ENCODE peak calls at places on chromosomes 11 and 22, in seven cellular contexts. H is heart right ventricle; G is CD8-positive, alpha-beta T cell; U is nephron progenitor cell; B is foreskin fibroblast; A is mammary epithelial cell; K is AG10803. Q is an unnamed sample.

GRCh38 chr22:45329536-45329936 is 19.8 kb downstream of the FAM118A start:
- DNase-seq in H (peak), G (no peak), U (no peak), B (peak), A (no peak), K (peak), Q (no peak)

GRCh38 chr11:102320679-102321078 is 3.4 kb downstream of the BIRC3 start:
- DNase-seq in H (no peak), G (no peak), U (no peak), B (no peak), A (no peak), K (no peak), Q (no peak)

GRCh38 chr11:3219281-3219892 is 774 bp upstream of the MRGPRG start:
- DNase-seq in H (no peak), G (no peak), U (no peak), B (no peak), A (no peak), K (no peak), Q (no peak)

GRCh38 chr22:45317551-45318167 is 7.9 kb downstream of the FAM118A start:
- DNase-seq in H (peak), G (peak), U (no peak), B (peak), A (peak), K (peak), Q (no peak)

GRCh38 chr22:20569059-20570058 is 61.9 kb downstream of the MED15 start:
- DNase-seq in H (peak), G (peak), U (no peak), B (peak), A (peak), K (peak), Q (peak)

GRCh38 chr22:48678171-48679135 is 1149.2 kb downstream of the BRD1 start:
- DNase-seq in H (no peak), G (no peak), U (no peak), B (no peak), A (no peak), K (no peak), Q (peak)

GRCh38 chr11:86606849-86607481 is 65.5 kb downstream of the ME3 start:
- DNase-seq in H (no peak), G (no peak), U (no peak), B (no peak), A (no peak), K (peak), Q (no peak)

GRCh38 chr11:116240661-116241060 is 532.1 kb downstream of the BUD13 start:
- DNase-seq in H (peak), G (no peak), U (no peak), B (peak), A (no peak), K (no peak), Q (no peak)

GRCh38 chr22:24181088-24181995 is at the start of gene SUSD2:
- DNase-seq in H (no peak), G (no peak), U (peak), B (peak), A (no peak), K (no peak), Q (peak)

GRCh38 chr11:123357353-123357989 is 72.6 kb upstream of the GRAMD1B start:
- DNase-seq in H (no peak), G (no peak), U (no peak), B (no peak), A (no peak), K (no peak), Q (no peak)

GRCh38 chr11:12842933-12843636 is 166.0 kb upstream of the RASSF10 start:
- DNase-seq in H (no peak), G (no peak), U (peak), B (peak), A (peak), K (peak), Q (no peak)

GRCh38 chr11:105713696-105714095 is 103.8 kb downstream of the GRIA4 start:
- DNase-seq in H (no peak), G (no peak), U (no peak), B (no peak), A (no peak), K (no peak), Q (no peak)

GRCh38 chr11:10303558-10304363 is 1.1 kb upstream of the ADM start:
- DNase-seq in H (no peak), G (no peak), U (peak), B (peak), A (peak), K (peak), Q (no peak)

GRCh38 chr11:111021131-111021530 is 224.4 kb upstream of the POU2AF2 start:
- DNase-seq in H (no peak), G (no peak), U (no peak), B (no peak), A (no peak), K (no peak), Q (no peak)

GRCh38 chr22:26648761-26649363 is 8.5 kb upstream of the MIAT start:
- DNase-seq in H (no peak), G (no peak), U (no peak), B (peak), A (peak), K (peak), Q (no peak)

GRCh38 chr22:16608931-16609330 is 16.3 kb upstream of the CCT8L2 start:
- DNase-seq in H (no peak), G (no peak), U (no peak), B (peak), A (no peak), K (no peak), Q (no peak)
- TF ChIP-seq CTCF in H (no peak), G (no peak), U (no peak), B (no peak), A (no peak), K (no peak), Q (no peak)

GRCh38 chr11:131546218-131546895 is 175.9 kb downstream of the NTM start:
- DNase-seq in H (no peak), G (no peak), U (no peak), B (no peak), A (no peak), K (no peak), Q (no peak)

GRCh38 chr11:131549099-131549498 is 178.7 kb downstream of the NTM start:
- DNase-seq in H (no peak), G (no peak), U (no peak), B (no peak), A (no peak), K (no peak), Q (no peak)

GRCh38 chr11:131544591-131544990 is 174.2 kb downstream of the NTM start:
- DNase-seq in H (no peak), G (no peak), U (no peak), B (no peak), A (no peak), K (no peak), Q (no peak)
- TF ChIP-seq CTCF in H (no peak), G (no peak), U (peak), B (no peak), A (no peak), K (no peak), Q (no peak)

GRCh38 chr11:70785372-70785771 is 387.0 kb downstream of the CTTN start:
- DNase-seq in H (no peak), G (no peak), U (no peak), B (no peak), A (no peak), K (no peak), Q (no peak)

GRCh38 chr11:70796601-70797000 is 398.3 kb downstream of the CTTN start:
- DNase-seq in H (no peak), G (no peak), U (no peak), B (no peak), A (no peak), K (no peak), Q (no peak)

GRCh38 chr11:70786021-70786665 is 387.8 kb downstream of the CTTN start:
- DNase-seq in H (no peak), G (no peak), U (no peak), B (no peak), A (no peak), K (no peak), Q (no peak)

GRCh38 chr11:70788247-70789022 is 390.1 kb downstream of the CTTN start:
- DNase-seq in H (no peak), G (no peak), U (no peak), B (peak), A (peak), K (peak), Q (no peak)

GRCh38 chr11:70790671-70791300 is 392.5 kb downstream of the CTTN start:
- DNase-seq in H (no peak), G (no peak), U (no peak), B (no peak), A (no peak), K (no peak), Q (no peak)
- TF ChIP-seq CTCF in H (no peak), G (no peak), U (no peak), B (no peak), A (no peak), K (no peak), Q (peak)

GRCh38 chr22:43891360-43892182 is at the start of gene PNPLA5:
- DNase-seq in H (no peak), G (no peak), U (peak), B (peak), A (no peak), K (no peak), Q (peak)
- TF ChIP-seq CTCF in H (no peak), G (no peak), U (no peak), B (no peak), A (no peak), K (no peak), Q (no peak)

GRCh38 chr11:58923300-58923788 is 15.9 kb upstream of the GLYATL1 start:
- DNase-seq in H (no peak), G (no peak), U (no peak), B (peak), A (peak), K (peak), Q (no peak)
- TF ChIP-seq CTCF in H (peak), G (peak), U (peak), B (peak), A (peak), K (peak), Q (peak)

GRCh38 chr11:18741783-18742182 is 15.8 kb upstream of the IGSF22 start:
- DNase-seq in H (no peak), G (no peak), U (no peak), B (no peak), A (no peak), K (no peak), Q (no peak)
- TF ChIP-seq CTCF in H (no peak), G (no peak), U (no peak), B (no peak), A (no peak), K (no peak), Q (peak)

GRCh38 chr11:1401656-1402221 is 12.0 kb downstream of the BRSK2 start:
- DNase-seq in H (peak), G (peak), U (peak), B (peak), A (peak), K (peak), Q (no peak)
- TF ChIP-seq CTCF in H (no peak), G (no peak), U (no peak), B (no peak), A (no peak), K (no peak), Q (peak)

Q was measured in chondrocyte.